ENCODE peak calls at places on chromosomes 12 and 14, in ten cellular contexts. W, C, N, J, U, D, R, L, H and M are unnamed samples.
A peak's percentile ranks its signal among the peaks of the same experiment; 100 is the strongest.

GRCh38 chr14:93525691-93526451 is 95.1 kb downstream of the UNC79 start:
- DNase-seq in H (no peak), R (no peak), U (no peak), W (no peak), J (no peak), C (no peak), D (no peak), N (no peak), L (peak; percentile 55), M (no peak)

GRCh38 chr12:64412458-64412857 is 8.3 kb downstream of the XPOT start:
- DNase-seq in U (no peak), R (no peak), D (no peak), C (no peak), N (no peak), W (no peak), H (no peak), L (no peak), J (no peak), M (no peak)

GRCh38 chr12:52495385-52495784 is 2.3 kb upstream of the KRT6A start:
- DNase-seq in L (peak; percentile 75), H (no peak), C (no peak), J (no peak), N (no peak), R (no peak), U (no peak), D (peak; percentile 30), W (no peak), M (no peak)

GRCh38 chr12:102232446-102232845 is 34.8 kb upstream of the PMCH start:
- DNase-seq in J (no peak), C (no peak), L (no peak), W (no peak), H (no peak), U (no peak), N (no peak), D (no peak), R (no peak), M (no peak)

GRCh38 chr12:110345176-110345651 is 58.3 kb downstream of the ANAPC7 start:
- DNase-seq in C (peak; percentile 97), U (no peak), H (no peak), D (no peak), J (no peak), L (peak; percentile 98), R (no peak), N (no peak), W (peak; percentile 30), M (no peak)

GRCh38 chr12:58639323-58639934 is 280.9 kb downstream of the LRIG3 start:
- DNase-seq in W (no peak), L (peak; percentile 50), J (no peak), H (no peak), U (no peak), C (no peak), R (no peak), D (no peak), N (no peak), M (no peak)

GRCh38 chr12:537772-538171 is 78.0 kb downstream of the B4GALNT3 start:
- DNase-seq in C (no peak), N (no peak), W (no peak), R (no peak), J (no peak), U (no peak), D (no peak), L (peak; percentile 75), H (no peak), M (no peak)

GRCh38 chr14:99415496-99416281 is 65.0 kb downstream of the SETD3 start:
- DNase-seq in N (peak; percentile 49), H (no peak), L (peak; percentile 88), C (peak; percentile 82), D (peak; percentile 89), J (no peak), R (no peak), U (peak; percentile 62), W (no peak), M (peak; percentile 55)

GRCh38 chr14:70641548-70642312 is at the start of gene TTC9:
- DNase-seq in W (no peak), U (no peak), R (no peak), L (peak; percentile 8), H (peak; percentile 30), D (peak; percentile 78), C (no peak), J (peak; percentile 74), N (no peak), M (peak; percentile 35)

GRCh38 chr12:113274848-113275247 is 53.6 kb downstream of the TPCN1 start:
- DNase-seq in R (no peak), L (no peak), C (no peak), W (no peak), U (no peak), N (no peak), J (peak; percentile 8), D (no peak), H (no peak), M (no peak)

GRCh38 chr12:113271853-113272561 is 50.7 kb downstream of the TPCN1 start:
- DNase-seq in N (peak; percentile 42), R (peak; percentile 59), H (peak; percentile 85), C (peak; percentile 74), U (no peak), J (peak; percentile 91), L (no peak), D (no peak), W (peak; percentile 93), M (no peak)

GRCh38 chr12:113271466-113271852 is 50.2 kb downstream of the TPCN1 start:
- DNase-seq in H (no peak), L (no peak), W (no peak), J (no peak), C (no peak), R (no peak), U (no peak), D (no peak), N (no peak), M (no peak)

GRCh38 chr12:113270709-113271009 is 49.4 kb downstream of the TPCN1 start:
- DNase-seq in J (peak; percentile 47), L (no peak), N (no peak), U (no peak), D (no peak), W (no peak), H (no peak), R (no peak), C (no peak), M (no peak)

DNA sequence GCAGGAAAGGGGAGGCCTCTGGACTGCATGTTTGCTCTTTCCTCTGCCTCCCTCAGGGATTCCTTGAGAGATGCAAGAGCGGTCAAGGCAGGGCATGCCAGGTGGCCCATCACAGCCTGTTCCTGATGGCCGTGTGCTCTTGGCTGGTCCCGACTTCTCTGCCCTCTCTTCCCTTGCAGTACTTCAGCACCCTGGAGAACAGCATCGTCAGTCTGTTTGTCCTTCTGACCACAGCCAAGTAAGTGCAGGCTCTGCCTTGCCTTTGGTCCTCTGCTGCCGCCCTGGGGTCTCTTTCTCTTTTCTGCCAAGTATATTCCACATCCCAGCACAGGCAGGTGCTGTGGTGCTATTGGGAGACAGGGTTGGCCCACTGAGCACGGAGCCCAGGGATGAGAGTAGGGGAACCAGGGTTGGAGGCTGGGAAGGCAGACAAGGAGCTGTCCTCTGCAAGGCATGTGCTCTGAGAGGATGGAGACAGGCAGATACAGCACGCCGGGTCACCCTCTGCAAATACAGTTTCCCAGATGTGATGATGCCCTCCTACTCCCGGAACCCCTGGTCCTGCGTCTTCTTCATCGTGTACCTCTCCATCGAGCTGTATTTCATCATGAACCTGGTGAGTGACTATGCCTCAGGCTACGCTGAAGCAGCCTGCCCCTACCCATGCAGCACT is 51.9 kb downstream of the TPCN1 start:
- DNase-seq in C (no peak), D (no peak), U (no peak), L (no peak), H (no peak), R (no peak), J (peak; percentile 49), W (no peak), N (no peak), M (no peak)
- H3K36me3 ChIP-seq in C (peaks cover 3% of the 10 kb centered on the region), D (no peaks in the 10 kb centered on the region), U (peaks cover 15% of the 10 kb centered on the region), L (no peaks in the 10 kb centered on the region), H (peaks cover 88% of the 10 kb centered on the region), R (peaks cover 65% of the 10 kb centered on the region), J (peaks cover 87% of the 10 kb centered on the region), W (peaks cover 74% of the 10 kb centered on the region), N (peaks cover 3% of the 10 kb centered on the region), M (no peaks in the 10 kb centered on the region)

DNA sequence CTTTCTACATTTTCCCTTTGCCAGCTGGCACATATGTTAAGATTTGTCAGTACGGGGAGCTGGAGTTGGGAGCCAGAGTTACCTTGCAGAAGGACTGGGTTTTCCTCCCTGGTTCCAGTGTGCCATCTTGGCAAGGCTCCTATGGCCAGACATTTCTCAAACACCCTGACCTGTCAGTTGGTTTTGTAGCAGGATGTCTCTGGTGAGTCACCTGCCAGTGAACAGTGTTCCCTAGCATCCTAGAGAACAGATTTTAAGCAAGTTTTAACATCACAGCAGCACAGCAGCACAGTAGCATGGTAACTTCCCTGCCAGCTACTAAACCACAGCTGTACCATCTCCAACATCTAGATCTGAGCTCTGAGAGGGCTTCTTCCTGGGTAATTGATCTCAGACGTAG is 26.2 kb upstream of the KTN1 start:
- DNase-seq in J (no peak), R (no peak), C (no peak), U (no peak), D (no peak), H (no peak), N (no peak), W (no peak), L (peak; percentile 85), M (no peak)
- H3K27ac ChIP-seq in J (no peak overlapping the region), R (no peak overlapping the region), C (no peak overlapping the region), U (no peak overlapping the region), D (no peak overlapping the region), H (no peak overlapping the region), N (no peak overlapping the region), W (no peak overlapping the region), L (no peak overlapping the region), M (no peak overlapping the region)

DNA sequence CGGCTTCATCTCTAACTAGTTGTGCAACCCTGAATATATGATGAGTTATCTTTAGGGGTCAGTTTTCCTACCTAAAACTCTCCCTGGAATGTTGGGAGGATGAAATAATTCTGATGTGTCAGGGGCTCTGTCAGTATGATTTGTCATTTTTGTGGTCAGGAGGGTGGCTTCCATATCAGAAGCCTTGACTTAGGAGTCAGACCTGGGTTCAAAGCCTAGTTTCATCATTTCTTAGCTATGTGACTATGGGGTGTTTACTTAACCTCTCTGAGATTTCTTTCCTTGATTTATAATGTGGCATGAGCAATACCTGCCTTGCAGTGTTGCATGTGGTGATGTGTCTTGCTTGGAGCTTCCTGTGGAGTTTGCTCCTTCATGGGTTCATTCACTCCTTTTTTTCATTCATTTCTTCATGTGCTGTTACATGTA is 146.8 kb downstream of the CHST11 start:
- DNase-seq in H (no peak), C (no peak), W (no peak), U (no peak), N (peak; percentile 38), R (no peak), L (peak; percentile 95), J (no peak), D (no peak), M (no peak)
- H3K4me1 ChIP-seq in H (peaks cover 56% of the 10 kb centered on the region), C (no peaks in the 10 kb centered on the region), W (peaks cover 22% of the 10 kb centered on the region), U (no peaks in the 10 kb centered on the region), N (peaks cover 20% of the 10 kb centered on the region), R (peaks cover 44% of the 10 kb centered on the region), L (peaks cover 39% of the 10 kb centered on the region), J (peaks cover 6% of the 10 kb centered on the region), D (peaks cover 7% of the 10 kb centered on the region), M (peaks cover 8% of the 10 kb centered on the region)

GRCh38 chr14:59492419-59492818 is 8.1 kb downstream of the JKAMP start:
- DNase-seq in H (no peak), N (no peak), L (no peak), U (no peak), D (no peak), R (no peak), W (no peak), J (no peak), C (no peak), M (no peak)

DNA sequence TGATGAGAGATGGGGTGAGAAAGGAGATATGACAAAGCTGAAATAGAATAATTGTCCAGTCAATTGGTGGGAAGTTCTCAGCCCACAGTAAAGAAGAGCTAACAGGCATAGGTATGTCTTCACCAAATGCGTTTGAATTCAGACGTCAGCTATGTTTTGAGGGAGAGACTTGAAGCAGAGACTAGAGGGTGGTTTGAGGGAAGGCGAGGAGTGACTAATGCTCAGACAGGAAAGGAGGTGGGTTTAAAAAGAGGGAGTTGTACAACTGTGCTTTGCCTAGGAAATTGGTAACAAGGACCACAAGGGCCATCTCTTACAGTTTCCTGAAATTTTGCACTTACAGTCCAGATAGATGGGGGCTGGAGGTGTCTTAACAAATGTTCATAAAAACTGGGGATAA is 6.4 kb downstream of the JKAMP start:
- DNase-seq in N (no peak), D (no peak), H (no peak), W (no peak), C (no peak), J (no peak), U (no peak), L (no peak), R (no peak), M (no peak)
- H3K36me3 ChIP-seq in N (peaks cover 78% of the 10 kb centered on the region), D (peaks cover 53% of the 10 kb centered on the region), H (peaks cover 73% of the 10 kb centered on the region), W (peaks cover 58% of the 10 kb centered on the region), C (peaks cover 15% of the 10 kb centered on the region), J (peaks cover 83% of the 10 kb centered on the region), U (peaks cover 15% of the 10 kb centered on the region), L (peaks cover 67% of the 10 kb centered on the region), R (peaks cover 5% of the 10 kb centered on the region), M (peaks cover 42% of the 10 kb centered on the region)